ENCODE peak calls at places on chromosomes 3 and 15, in four cellular contexts. K is gastrocnemius medialis, H is astrocyte, E is breast epithelium. F is an unnamed sample. For H3K4me1 and H3K36me3, the result is how much of the 10 kb centered on the place peaks cover.

GRCh38 chr3:159137966-159138365 is 336.1 kb downstream of the MFSD1 start:
- DNase-seq in E (peak), K (no peak), H (no peak), F (no peak)

GRCh38 chr15:23038741-23039150 is 623 bp downstream of the TUBGCP5 start:
- DNase-seq in E (no peak), H (peak), K (no peak), F (no peak)

GRCh38 chr3:72938471-72939265 is 50.8 kb downstream of the GXYLT2 start:
- DNase-seq in H (peak), E (peak), K (peak), F (peak)

GRCh38 chr15:28901987-28902745 is 16.4 kb downstream of the APBA2 start:
- DNase-seq in E (no peak), K (no peak), H (no peak), F (no peak)

GRCh38 chr15:74787251-74788041 is 5.6 kb downstream of the CSK start:
- DNase-seq in E (peak), K (peak), H (peak), F (no peak)

GRCh38 chr3:186962445-186962844 is 32.1 kb downstream of the ST6GAL1 start:
- DNase-seq in K (no peak), H (no peak), E (no peak), F (no peak)

GRCh38 chr3:130894130-130894872 is 417 bp downstream of the ATP2C1 start:
- DNase-seq in E (no peak), H (peak), K (peak), F (no peak)

GRCh38 chr3:15460891-15461524 is 33.6 kb downstream of the EAF1 start:
- DNase-seq in K (no peak), E (no peak), H (no peak), F (no peak)

GRCh38 chr3:15361494-15362214 is 29.3 kb upstream of the SH3BP5 start:
- DNase-seq in K (no peak), E (no peak), H (peak), F (no peak)

GRCh38 chr3:74137790-74138189 is 476.7 kb downstream of the CNTN3 start:
- DNase-seq in E (no peak), K (no peak), H (no peak), F (no peak)

GRCh38 chr3:5021571-5022092 is 42.4 kb downstream of the BHLHE40 start:
- DNase-seq in E (no peak), H (peak), K (no peak), F (no peak)

GRCh38 chr3:100902572-100902971 is 90.6 kb downstream of the ABI3BP start:
- DNase-seq in H (peak), K (no peak), E (no peak), F (no peak)

GRCh38 chr3:128548426-128549282 is 55.7 kb upstream of the GATA2 start:
- DNase-seq in E (no peak), K (no peak), H (peak), F (no peak)

GRCh38 chr3:143040264-143040879 is 39.0 kb downstream of the U2SURP start:
- DNase-seq in E (no peak), K (no peak), H (peak), F (no peak)

GRCh38 chr3:197181751-197182150 is 116.7 kb downstream of the DLG1 start:
- DNase-seq in K (peak), E (no peak), H (peak), F (no peak)

GRCh38 chr3:71414189-71414924 is 169.2 kb downstream of the FOXP1 start:
- DNase-seq in E (no peak), K (no peak), H (no peak), F (no peak)

GRCh38 chr3:113620091-113620490 is 76.4 kb downstream of the USF3 start:
- DNase-seq in H (no peak), E (no peak), K (no peak), F (no peak)

GRCh38 chr3:181722156-181722555 is 10.4 kb downstream of the SOX2 start:
- DNase-seq in E (no peak), K (no peak), H (no peak), F (no peak)

GRCh38 chr3:8280161-8280560 is 221.5 kb upstream of the LMCD1 start:
- DNase-seq in E (no peak), H (no peak), K (no peak), F (no peak)

GRCh38 chr15:98604983-98605382 is 43.4 kb upstream of the IGF1R start:
- DNase-seq in H (no peak), K (no peak), E (no peak), F (no peak)

GRCh38 chr3:120203016-120203415 is 82.0 kb downstream of the GPR156 start:
- DNase-seq in K (peak), H (peak), E (no peak), F (no peak)

GRCh38 chr3:134347516-134347915 is 26.7 kb downstream of the AMOTL2 start:
- DNase-seq in E (no peak), K (no peak), H (no peak), F (no peak)

GRCh38 chr3:161559177-161559998 is 62.8 kb downstream of the OTOL1 start:
- DNase-seq in E (no peak), K (no peak), H (peak), F (no peak)

GRCh38 chr3:53846851-53847155 is 435 bp downstream of the IL17RB start:
- DNase-seq in K (no peak), H (no peak), E (no peak), F (no peak)

DNA sequence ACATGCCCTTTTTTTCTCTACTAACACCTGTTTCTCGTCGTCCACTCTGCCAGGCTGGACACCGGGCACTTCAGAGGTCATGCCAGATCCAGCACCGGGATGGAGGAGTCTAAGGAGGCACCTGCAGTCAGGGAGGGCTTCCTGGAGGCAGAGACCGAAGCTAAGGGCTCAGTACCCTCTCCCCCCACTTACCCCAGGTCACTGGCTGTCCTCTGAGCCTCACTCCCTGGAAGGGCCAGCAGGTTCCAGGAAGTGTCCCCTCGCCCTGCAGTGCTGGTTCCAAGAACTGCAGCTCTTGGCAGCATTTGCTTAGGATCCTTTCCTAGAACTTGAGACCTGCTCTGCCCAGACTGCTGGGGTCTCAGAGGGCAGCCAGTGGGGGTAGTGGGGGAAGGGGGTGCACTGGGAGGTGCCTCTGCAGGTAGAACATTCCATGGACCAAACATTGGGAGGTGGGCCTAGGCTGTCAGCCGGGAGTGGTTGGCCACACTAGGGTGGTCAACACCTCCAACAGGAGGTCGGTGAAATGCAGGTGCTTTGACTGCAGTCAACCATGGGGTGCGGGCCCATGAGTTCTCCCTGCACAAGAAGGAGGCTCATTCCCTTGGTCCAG is 11.3 kb downstream of the CISH start:
- DNase-seq in E (no peak), H (no peak), K (peak), F (no peak)
- H3K4me1 ChIP-seq in E (half or more), H (under half), K (half or more), F (half or more)

GRCh38 chr3:64190517-64191515 is 34.5 kb downstream of the PRICKLE2 start:
- DNase-seq in H (peak), K (no peak), E (no peak), F (no peak)

GRCh38 chr3:64199933-64200332 is 25.3 kb downstream of the PRICKLE2 start:
- DNase-seq in H (no peak), E (no peak), K (no peak), F (no peak)

GRCh38 chr3:64191822-64192221 is 33.4 kb downstream of the PRICKLE2 start:
- DNase-seq in E (no peak), K (no peak), H (no peak), F (no peak)

GRCh38 chr3:64195786-64196185 is 29.5 kb downstream of the PRICKLE2 start:
- DNase-seq in K (no peak), E (no peak), H (no peak), F (no peak)

GRCh38 chr3:64196236-64196929 is 28.9 kb downstream of the PRICKLE2 start:
- DNase-seq in K (no peak), E (no peak), H (no peak), F (no peak)
- H3K36me3 ChIP-seq in K (under half), E (under half), H (under half), F (under half)

GRCh38 chr15:35427091-35427490 is 118.9 kb downstream of the DPH6 start:
- DNase-seq in H (peak), E (no peak), K (no peak), F (no peak)
- H3K4me3 ChIP-seq in H (no peak), E (no peak), K (no peak), F (no peak)

DNA sequence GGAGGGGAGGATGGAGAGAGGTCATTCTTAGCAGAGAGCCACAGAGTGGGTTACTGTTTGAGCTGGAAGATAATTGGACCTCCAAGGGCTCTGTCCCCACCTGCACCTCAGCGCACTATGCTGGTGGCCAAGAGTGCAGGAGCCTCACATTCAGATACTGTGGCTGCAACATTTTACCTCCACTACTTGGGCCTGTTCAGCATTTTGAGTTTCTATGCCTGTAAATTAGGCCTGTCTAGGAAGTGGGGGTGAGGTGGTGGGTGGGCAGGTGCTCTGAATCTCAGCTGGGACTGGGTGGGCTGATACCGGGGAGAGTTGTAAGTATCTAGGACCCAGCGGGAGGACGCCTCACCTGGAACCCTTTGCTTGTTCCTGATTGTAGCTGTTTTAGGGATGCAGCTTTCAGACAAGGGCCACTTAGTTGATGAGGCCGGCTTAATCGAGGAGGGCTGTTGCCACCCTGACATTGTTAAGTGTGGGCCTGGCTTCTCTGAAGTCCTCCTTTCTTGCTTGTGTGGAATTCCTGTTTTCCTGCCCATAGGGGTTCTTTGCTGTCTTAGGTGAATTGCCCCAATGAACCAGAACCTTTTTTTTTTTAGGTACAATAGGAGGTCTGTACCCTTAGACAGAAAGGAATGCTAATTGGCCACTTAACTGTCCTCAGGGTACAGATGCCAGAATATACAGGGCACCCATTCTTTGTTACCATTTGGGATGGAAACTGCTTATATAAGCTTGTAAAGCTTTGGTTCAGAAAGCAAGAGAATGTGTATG is 83.9 kb downstream of the SMAD3 start:
- DNase-seq in E (no peak), K (no peak), H (no peak), F (no peak)
- H3K4me1 ChIP-seq in E (under half), K (half or more), H (half or more), F (under half)

DNA sequence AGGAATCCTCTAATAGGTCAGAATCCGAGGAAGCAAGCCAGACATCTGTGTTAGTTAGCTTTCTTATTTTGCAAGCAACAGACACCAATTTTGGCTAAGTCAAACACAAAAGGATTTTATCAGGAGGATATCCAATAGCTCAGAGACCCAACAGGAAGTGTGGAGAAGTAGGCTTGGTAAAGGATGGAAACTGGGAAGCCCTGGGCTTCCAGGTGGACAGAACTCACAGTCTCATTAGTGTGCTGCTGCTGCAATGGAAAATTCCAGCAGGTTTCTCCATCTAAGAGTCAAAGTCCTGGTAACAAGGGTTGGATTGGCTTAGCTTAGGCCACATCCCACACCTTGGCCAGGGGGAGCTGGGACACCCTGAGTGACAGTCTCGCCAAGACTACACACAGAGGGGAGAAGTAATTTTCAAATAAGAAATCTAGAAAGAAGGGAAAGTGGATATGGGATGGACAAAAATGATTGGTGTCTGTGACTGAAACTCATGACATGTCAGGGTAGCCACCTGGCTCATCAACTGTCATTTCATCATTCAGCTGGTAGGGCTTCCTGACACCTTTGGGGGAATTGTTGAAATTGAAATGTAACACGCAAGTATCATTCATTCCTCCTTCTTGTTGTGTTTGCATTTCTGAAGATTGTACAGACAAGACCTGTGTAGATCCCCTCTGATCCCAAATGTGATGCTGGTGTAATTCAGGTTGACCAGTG is 158.6 kb downstream of the THSD4 start:
- DNase-seq in E (no peak), K (no peak), H (no peak), F (no peak)
- H3K36me3 ChIP-seq in E (under half), K (under half), H (under half), F (under half)

F was measured in thoracic aorta.